ENCODE peak calls at places on chromosome 16, in seven cellular contexts. L, N, U, M, Z, B and Y are unnamed samples.

GRCh38 chr16:14070877-14071575 is at the start of gene MRTFB:
- DNase-seq in L (peak), N (peak), M (peak), B (peak), Z (peak), U (peak), Y (no peak)

GRCh38 chr16:14564881-14565687 is 65.0 kb downstream of the PARN start:
- DNase-seq in N (no peak), M (no peak), U (peak), B (no peak), Z (no peak), L (no peak), Y (no peak)

GRCh38 chr16:87007907-87008306 is 309.3 kb downstream of the C16orf95 start:
- DNase-seq in L (no peak), Z (no peak), B (no peak), N (no peak), M (no peak), U (no peak), Y (no peak)

GRCh38 chr16:87012954-87013938 is 303.9 kb downstream of the C16orf95 start:
- DNase-seq in U (no peak), N (no peak), M (no peak), Z (no peak), B (no peak), L (no peak), Y (no peak)

GRCh38 chr16:30183236-30183960 is at the start of gene CORO1A:
- DNase-seq in M (peak), L (peak), B (peak), U (peak), Z (peak), N (peak), Y (peak)

GRCh38 chr16:2226245-2226793 is 2.9 kb downstream of the E4F1 start:
- DNase-seq in Z (no peak), U (no peak), B (no peak), L (no peak), M (no peak), N (no peak), Y (no peak)

GRCh38 chr16:89473791-89474414 is 16.5 kb downstream of the ANKRD11 start:
- DNase-seq in U (peak), B (no peak), L (no peak), Z (no peak), M (no peak), N (no peak), Y (no peak)

GRCh38 chr16:48013476-48013875 is 142.3 kb downstream of the ABCC12 start:
- DNase-seq in Z (no peak), L (no peak), N (no peak), M (no peak), U (peak), B (no peak), Y (no peak)

GRCh38 chr16:29811170-29811895 is 660 bp upstream of the PRRT2 start:
- DNase-seq in Z (peak), L (peak), B (peak), N (peak), U (peak), M (peak), Y (peak)

GRCh38 chr16:77657016-77657415 is 65.3 kb upstream of the NUDT7 start:
- DNase-seq in L (no peak), U (peak), B (no peak), M (no peak), N (no peak), Z (no peak), Y (no peak)

GRCh38 chr16:28166394-28167208 is 45.2 kb downstream of the XPO6 start:
- DNase-seq in N (no peak), U (peak), L (no peak), M (no peak), Z (no peak), B (no peak), Y (no peak)

GRCh38 chr16:85998868-85999729 is 100.1 kb downstream of the IRF8 start:
- DNase-seq in B (no peak), Z (peak), U (no peak), N (no peak), L (no peak), M (no peak), Y (peak)

GRCh38 chr16:67593288-67593687 is 31.0 kb downstream of the CTCF start:
- DNase-seq in U (peak), Z (no peak), L (no peak), M (no peak), B (no peak), N (no peak), Y (no peak)

GRCh38 chr16:86515780-86516617 is 5.7 kb downstream of the FOXF1 start:
- DNase-seq in U (peak), B (no peak), N (no peak), L (no peak), Z (no peak), M (no peak), Y (no peak)

GRCh38 chr16:63752347-63752746 is 1369.5 kb downstream of the CDH11 start:
- DNase-seq in Z (no peak), M (no peak), N (no peak), U (no peak), B (no peak), L (no peak), Y (no peak)

GRCh38 chr16:53743149-53743566 is 39.2 kb downstream of the FTO start:
- DNase-seq in Z (peak), L (no peak), U (no peak), B (no peak), N (no peak), M (no peak), Y (no peak)

GRCh38 chr16:20957153-20957552 is 56.6 kb downstream of the LYRM1 start:
- DNase-seq in U (no peak), Z (no peak), N (no peak), B (no peak), L (no peak), M (no peak), Y (no peak)

GRCh38 chr16:70258065-70258464 is 6.3 kb upstream of the EXOSC6 start:
- DNase-seq in U (no peak), Z (no peak), L (no peak), N (no peak), B (no peak), M (no peak), Y (no peak)

GRCh38 chr16:57815987-57816745 is 13.9 kb upstream of the KIFC3 start:
- DNase-seq in Z (no peak), M (peak), B (peak), L (peak), U (peak), N (peak), Y (peak)

GRCh38 chr16:4404247-4404966 is 12.0 kb downstream of the CORO7 start:
- DNase-seq in L (no peak), Z (peak), M (no peak), U (no peak), B (peak), N (peak), Y (no peak)
- TF ChIP-seq CTCF in L (no peak), Z (peak), M (peak), U (peak), B (peak), N (peak), Y (peak)

GRCh38 chr16:10994571-10994970 is 50.2 kb downstream of the CLEC16A start:
- DNase-seq in B (no peak), L (no peak), M (no peak), N (no peak), Z (no peak), U (no peak), Y (no peak)

GRCh38 chr16:10993649-10994048 is 49.3 kb downstream of the CLEC16A start:
- DNase-seq in M (no peak), L (no peak), U (no peak), N (no peak), B (no peak), Z (no peak), Y (no peak)

GRCh38 chr16:10990378-10990777 is 46.0 kb downstream of the CLEC16A start:
- DNase-seq in Z (no peak), L (no peak), U (no peak), B (no peak), M (no peak), N (no peak), Y (no peak)

GRCh38 chr16:10992797-10993196 is 48.4 kb downstream of the CLEC16A start:
- DNase-seq in U (peak), L (no peak), B (no peak), M (no peak), N (no peak), Z (no peak), Y (no peak)

GRCh38 chr16:10992112-10992511 is 47.7 kb downstream of the CLEC16A start:
- DNase-seq in U (peak), L (no peak), Z (no peak), M (no peak), N (no peak), B (no peak), Y (no peak)
- H3K27ac ChIP-seq in U (peak), L (no peak), Z (no peak), M (no peak), N (no peak), B (no peak), Y (no peak)

GRCh38 chr16:4694664-4695451 is 1.5 kb downstream of the NUDT16L1 start:
- DNase-seq in L (no peak), N (peak), B (peak), M (peak), U (no peak), Z (no peak), Y (no peak)
- TF ChIP-seq CTCF in L (no peak), N (peak), B (no peak), M (no peak), U (peak), Z (peak), Y (no peak)

DNA sequence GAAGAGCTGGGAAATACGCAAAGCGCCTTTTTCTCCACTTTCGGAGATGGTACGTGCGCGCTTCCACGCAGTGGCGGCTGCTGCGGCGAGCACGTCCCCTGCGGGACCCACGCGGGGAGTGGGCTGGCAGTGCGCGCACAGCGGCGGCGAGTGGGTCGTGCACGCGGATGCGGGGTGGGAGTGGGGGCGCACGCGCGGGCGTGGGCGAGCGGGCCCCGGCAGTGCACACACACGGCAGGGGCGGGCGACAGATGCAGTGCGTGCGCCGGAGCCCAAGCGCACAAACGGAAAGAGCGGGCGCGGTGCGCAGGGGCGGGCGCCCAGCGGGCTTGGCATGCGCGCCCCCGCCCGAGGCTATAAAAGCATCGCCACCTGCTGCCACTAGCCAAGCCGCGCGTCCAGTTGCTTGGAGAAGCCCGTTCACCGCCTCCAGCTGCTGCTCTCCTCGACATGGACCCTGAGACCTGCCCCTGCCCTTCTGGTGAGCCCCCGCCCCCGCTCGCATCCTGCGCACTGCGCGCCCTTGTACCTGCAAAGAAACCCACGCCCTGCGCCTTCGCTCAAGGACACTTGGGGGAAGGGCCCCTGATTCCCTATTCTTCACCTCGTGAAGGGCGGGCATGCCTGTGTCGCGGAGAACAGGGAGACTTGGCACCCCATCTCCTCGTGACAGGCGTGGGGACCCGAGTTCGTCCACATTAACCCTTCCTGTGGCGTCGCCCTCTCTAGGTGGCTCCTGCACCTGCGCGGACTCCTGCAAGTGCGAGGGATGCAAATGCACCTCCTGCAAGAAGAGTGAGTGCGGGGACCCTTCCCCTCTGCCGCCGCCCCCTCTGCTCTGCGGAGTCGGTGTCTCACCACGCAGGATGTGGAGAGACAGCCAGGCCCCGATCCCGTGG is at the start of gene MT3:
- DNase-seq in B (no peak), N (peak), M (no peak), U (peak), Z (no peak), L (no peak), Y (no peak)
- H3K27ac ChIP-seq in B (no peak), N (peak), M (no peak), U (no peak), Z (no peak), L (no peak), Y (no peak)

DNA sequence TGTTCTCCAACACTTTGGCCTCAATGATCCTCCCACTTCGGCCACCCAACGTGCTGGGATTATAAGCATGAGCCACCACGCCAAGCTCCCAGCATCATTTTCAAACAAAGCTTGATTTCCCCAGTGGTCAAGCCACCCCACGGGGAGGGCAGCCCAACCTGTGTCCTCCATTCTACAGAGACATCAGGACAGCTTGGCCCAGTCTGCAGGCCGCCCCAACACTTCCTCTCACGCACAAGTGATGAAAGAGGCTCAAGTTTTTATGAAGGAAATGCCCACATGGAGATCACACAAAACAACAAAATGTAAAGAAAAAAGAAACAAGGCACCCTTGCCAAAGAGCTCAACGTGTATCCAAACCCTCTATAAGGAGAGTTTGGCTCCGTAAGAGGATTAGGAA is 112.4 kb downstream of the XYLT1 start:
- DNase-seq in U (no peak), L (no peak), N (no peak), M (no peak), B (no peak), Z (no peak), Y (no peak)
- TF ChIP-seq CTCF in U (no peak), L (no peak), N (no peak), M (no peak), B (no peak), Z (no peak), Y (no peak)